ENCODE peak calls at places on chromosomes 3 and 15, in five cellular contexts. C is uterus; E is iPS DF 6.9; F is activated CD4-positive, CD25-positive, alpha-beta regulatory T cell; H is T-cell. Q is an unnamed sample.

GRCh38 chr3:119352863-119353527 is 58.8 kb downstream of the ARHGAP31 start:
- DNase-seq in E (no peak), H (no peak), F (no peak), C (no peak), Q (no peak)

GRCh38 chr3:61530355-61530754 is 31.0 kb upstream of the PTPRG start:
- DNase-seq in C (no peak), H (no peak), E (no peak), F (no peak), Q (no peak)

GRCh38 chr3:159458010-159458409 is 530.6 kb upstream of the IL12A start:
- DNase-seq in C (no peak), H (no peak), E (no peak), F (no peak), Q (no peak)

GRCh38 chr3:195757827-195758226 is 37.0 kb downstream of the MUC20 start:
- DNase-seq in C (no peak), E (no peak), F (no peak), H (no peak), Q (no peak)

GRCh38 chr15:71725215-71725955 is 85.0 kb upstream of the NR2E3 start:
- DNase-seq in E (no peak), F (no peak), C (no peak), H (no peak), Q (no peak)

GRCh38 chr3:101940521-101940992 is 91.2 kb downstream of the NFKBIZ start:
- DNase-seq in H (no peak), C (peak; percentile 43), F (no peak), E (peak; percentile 7), Q (no peak)

GRCh38 chr3:128152419-128153155 is 694 bp upstream of the EEFSEC start:
- DNase-seq in H (peak; percentile 64), F (no peak), E (no peak), C (no peak), Q (peak; percentile 49)

GRCh38 chr3:193124861-193125260 is 116.2 kb upstream of the PLAAT1 start:
- DNase-seq in H (no peak), E (no peak), F (no peak), C (no peak), Q (no peak)

GRCh38 chr15:57017024-57017423 is 98.6 kb downstream of the TCF12 start:
- DNase-seq in F (no peak), E (no peak), C (no peak), H (no peak), Q (no peak)

GRCh38 chr3:63679181-63679580 is 26.7 kb downstream of the SNTN start:
- DNase-seq in E (no peak), F (no peak), H (no peak), C (no peak), Q (no peak)

GRCh38 chr3:48407542-48408099 is 22.3 kb downstream of the PLXNB1 start:
- DNase-seq in C (peak; percentile 14), F (no peak), H (no peak), E (no peak), Q (no peak)

GRCh38 chr3:4036046-4036445 is 236.8 kb downstream of the LRRN1 start:
- DNase-seq in H (no peak), C (no peak), E (no peak), F (no peak), Q (no peak)

GRCh38 chr3:141544697-141545096 is 57.9 kb downstream of the RASA2 start:
- DNase-seq in E (no peak), H (no peak), C (no peak), F (no peak), Q (no peak)

GRCh38 chr3:102195198-102195948 is 239.4 kb upstream of the ZPLD1 start:
- DNase-seq in H (no peak), E (no peak), C (no peak), F (no peak), Q (no peak)

GRCh38 chr3:152403632-152404066 is 134.9 kb downstream of the MBNL1 start:
- DNase-seq in E (no peak), F (no peak), C (no peak), H (no peak), Q (no peak)

GRCh38 chr3:53704363-53704725 is 141.9 kb downstream of the CHDH start:
- DNase-seq in E (no peak), C (no peak), H (no peak), F (no peak), Q (no peak)

GRCh38 chr15:79965836-79966630 is 5.0 kb downstream of the BCL2A1 start:
- DNase-seq in C (no peak), F (no peak), H (no peak), E (no peak), Q (no peak)

GRCh38 chr3:189792046-189792929 is 161.1 kb downstream of the TP63 start:
- DNase-seq in C (no peak), H (no peak), E (no peak), F (no peak), Q (no peak)

GRCh38 chr3:96863129-96863740 is 48.8 kb downstream of the EPHA6 start:
- DNase-seq in H (no peak), E (peak; percentile 47), C (no peak), F (no peak), Q (no peak)

GRCh38 chr15:99085413-99086326 is 19.2 kb upstream of the SYNM start:
- DNase-seq in F (no peak), E (no peak), H (no peak), C (no peak), Q (no peak)

GRCh38 chr3:23944007-23944760 is 902 bp upstream of the NR1D2 start:
- DNase-seq in C (no peak), F (no peak), H (no peak), E (no peak), Q (no peak)

GRCh38 chr3:123447749-123448502 is 964 bp downstream of the ADCY5 start:
- DNase-seq in F (no peak), H (peak; percentile 11), C (peak; percentile 24), E (no peak), Q (no peak)

GRCh38 chr3:160473978-160474377 is 24.4 kb upstream of the TRIM59 start:
- DNase-seq in F (no peak), C (no peak), E (no peak), H (no peak), Q (no peak)

GRCh38 chr3:42032693-42033349 is 58.3 kb upstream of the TRAK1 start:
- DNase-seq in E (no peak), F (no peak), C (peak; percentile 80), H (no peak), Q (peak; percentile 12)

GRCh38 chr3:14976317-14976716 is 28.9 kb downstream of the NR2C2 start:
- DNase-seq in C (no peak), E (no peak), H (no peak), F (no peak), Q (no peak)

GRCh38 chr3:179688847-179689246 is 36.0 kb downstream of the USP13 start:
- DNase-seq in C (no peak), H (no peak), E (no peak), F (no peak), Q (no peak)

GRCh38 chr3:72797773-72798543 is 50.3 kb downstream of the SHQ1 start:
- DNase-seq in F (no peak), H (no peak), E (no peak), C (no peak), Q (no peak)

GRCh38 chr3:11739712-11740111 is 96.0 kb upstream of the VGLL4 start:
- DNase-seq in C (peak; percentile 31), F (no peak), E (no peak), H (no peak), Q (no peak)